ENCODE peak calls at places on chromosomes 1 and 21, in five cellular contexts. A is effector memory CD4-positive, alpha-beta T cell; S is lower lobe of right lung; V is Karpas-422; O is mesendoderm. K is an unnamed sample.

GRCh38 chr1:93575586-93576271 is 105.9 kb downstream of the BCAR3 start:
- DNase-seq in V (no peak), O (peak), S (no peak), A (no peak), K (no peak)

GRCh38 chr1:101238041-101238515 is 1.3 kb downstream of the S1PR1 start:
- DNase-seq in O (no peak), A (peak), S (peak), V (no peak), K (peak)

GRCh38 chr1:172824199-172824598 is 165.3 kb downstream of the FASLG start:
- DNase-seq in V (no peak), S (no peak), A (no peak), O (no peak), K (no peak)

GRCh38 chr1:38962560-38962959 is 20.9 kb upstream of the RHBDL2 start:
- DNase-seq in O (no peak), S (no peak), A (no peak), V (no peak), K (no peak)

GRCh38 chr1:201982082-201982922 is at the start of gene RNPEP:
- DNase-seq in S (peak), V (peak), O (peak), A (peak), K (peak)

GRCh38 chr1:7234471-7234755 is 449.2 kb downstream of the CAMTA1 start:
- DNase-seq in O (no peak), V (peak), S (no peak), A (no peak), K (no peak)

GRCh38 chr1:200334661-200335256 is 75.1 kb downstream of the ZNF281 start:
- DNase-seq in A (no peak), V (no peak), O (no peak), S (no peak), K (no peak)

GRCh38 chr1:111442457-111442856 is 6.6 kb downstream of the WDR77 start:
- DNase-seq in O (no peak), A (no peak), S (no peak), V (no peak), K (no peak)

GRCh38 chr21:31710586-31710985 is 21.3 kb downstream of the SCAF4 start:
- DNase-seq in A (no peak), V (no peak), S (no peak), O (no peak), K (no peak)

GRCh38 chr1:115327270-115327669 is 10.8 kb downstream of the NGF start:
- DNase-seq in A (no peak), O (no peak), V (no peak), S (no peak), K (no peak)
- H3K27ac ChIP-seq in A (no peak), O (no peak), V (no peak), S (peak), K (no peak)

DNA sequence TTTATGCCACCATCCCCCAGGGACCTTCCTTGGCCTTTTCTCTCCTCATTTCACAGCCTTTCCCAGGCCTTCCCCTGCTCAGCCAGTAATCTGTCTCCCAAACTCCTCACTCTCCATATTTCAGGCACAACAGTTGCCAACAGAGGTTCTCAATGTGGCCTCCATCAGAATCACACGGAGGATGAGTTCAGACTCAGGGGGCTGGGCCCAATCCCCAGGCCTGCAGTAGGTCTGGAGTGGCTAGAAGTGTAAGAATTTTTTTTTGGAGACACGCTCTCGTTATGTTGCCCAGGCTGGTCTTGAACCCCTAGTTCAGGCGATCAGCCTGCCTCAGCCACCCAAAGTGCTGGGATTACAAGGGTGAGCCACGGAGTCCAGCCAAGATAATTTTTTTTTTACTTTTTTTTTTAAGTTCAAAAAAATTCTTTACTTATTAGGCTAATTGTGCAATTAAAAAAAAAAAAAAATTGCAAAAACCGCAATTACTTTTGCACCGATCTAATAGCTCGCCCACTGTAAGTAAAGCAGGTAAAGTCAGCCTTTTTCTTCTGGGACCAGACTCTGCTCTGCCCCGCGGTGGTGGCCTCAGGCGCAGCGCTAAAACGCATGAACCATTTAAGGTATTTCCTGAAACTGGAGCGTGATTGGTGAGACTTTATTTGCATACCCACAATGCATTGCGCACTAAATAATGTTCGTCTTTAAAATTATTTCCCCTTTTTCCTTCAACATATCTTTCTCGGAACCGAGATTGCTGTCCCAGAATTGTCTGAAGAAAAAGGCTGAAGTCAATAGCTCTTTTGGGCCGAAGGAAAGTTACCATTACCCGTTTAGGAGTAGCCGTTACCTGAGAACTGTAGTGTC is 18.7 kb downstream of the KIAA2013 start:
- DNase-seq in V (peak), S (peak), A (peak), O (peak), K (peak)
- H3K4me3 ChIP-seq in V (peak), S (peak), A (no peak), O (no peak), K (peak)

GRCh38 chr1:17575786-17576584 is 36.5 kb downstream of the ARHGEF10L start:
- DNase-seq in V (no peak), S (no peak), O (no peak), A (no peak), K (peak)
- H3K27ac ChIP-seq in V (no peak), S (no peak), O (no peak), A (no peak), K (peak)

GRCh38 chr1:28885472-28885877 is 28.9 kb upstream of the EPB41 start:
- DNase-seq in O (no peak), S (no peak), V (no peak), A (no peak), K (no peak)

GRCh38 chr1:28887835-28888682 is 26.3 kb upstream of the EPB41 start:
- DNase-seq in O (peak), V (no peak), A (no peak), S (peak), K (no peak)

GRCh38 chr1:28887418-28887834 is 26.9 kb upstream of the EPB41 start:
- DNase-seq in O (no peak), A (peak), V (peak), S (peak), K (no peak)

GRCh38 chr1:28886731-28887417 is 27.5 kb upstream of the EPB41 start:
- DNase-seq in V (peak), A (peak), S (peak), O (peak), K (peak)

GRCh38 chr1:28885982-28886730 is 28.2 kb upstream of the EPB41 start:
- DNase-seq in A (no peak), O (no peak), V (no peak), S (no peak), K (no peak)
- H3K4me3 ChIP-seq in A (no peak), O (no peak), V (peak), S (peak), K (peak)

K was measured in Peyer's patch.